ENCODE peak calls at places on chromosomes 7 and 10, in nine cellular contexts. H is GDM1; S is activated CD4-positive, CD25-positive, alpha-beta regulatory T cell treated with anti-CD3 and anti-CD28 coated beads, Interleukin-2, amount 50 U/mL, for 72 hours; L is GM10248; U is NCI-H774; V is HS-5; O is lower lobe of right lung; X is DMS 273 treated with DMSO at 0.1 percent for 48 hours; T is iris pigment epithelial cell. M is an unnamed sample.

GRCh38 chr10:129642427-129642826 is 175.4 kb downstream of the MGMT start:
- DNase-seq in S (no peak), H (no peak), T (no peak), U (no peak), X (no peak), L (no peak), O (no peak), V (peak; percentile 15), M (no peak)

GRCh38 chr7:126856691-126857291 is 395.9 kb downstream of the GRM8 start:
- DNase-seq in S (no peak), T (peak; percentile 9), L (peak; percentile 32), U (no peak), O (no peak), V (no peak), H (no peak), X (no peak), M (no peak)

GRCh38 chr7:55400191-55400590 is 35.1 kb downstream of the LANCL2 start:
- DNase-seq in S (no peak), H (no peak), X (no peak), V (no peak), L (no peak), O (no peak), T (peak; percentile 45), U (no peak), M (peak; percentile 29)

GRCh38 chr10:31353574-31353973 is 34.6 kb downstream of the ZEB1 start:
- DNase-seq in U (no peak), T (peak; percentile 68), O (no peak), S (no peak), X (no peak), H (no peak), V (peak; percentile 22), L (peak; percentile 35), M (peak; percentile 49)

GRCh38 chr10:122021828-122022227 is 32.9 kb downstream of the TACC2 start:
- DNase-seq in H (no peak), T (no peak), X (no peak), S (no peak), V (no peak), L (no peak), O (no peak), U (no peak), M (no peak)

GRCh38 chr10:118002581-118002980 is 44.2 kb downstream of the RAB11FIP2 start:
- DNase-seq in T (peak; percentile 58), S (no peak), X (no peak), V (peak; percentile 38), U (no peak), L (no peak), H (no peak), O (no peak), M (peak; percentile 19)

GRCh38 chr7:110922906-110923305 is 168.0 kb upstream of the LRRN3 start:
- DNase-seq in L (no peak), T (peak; percentile 89), S (no peak), H (no peak), O (no peak), U (no peak), V (no peak), X (no peak), M (peak; percentile 80)

GRCh38 chr7:27068316-27068715 is 27.5 kb downstream of the HOXA1 start:
- DNase-seq in U (no peak), T (no peak), H (no peak), O (no peak), X (no peak), S (no peak), V (no peak), L (no peak), M (no peak)

GRCh38 chr7:29976673-29977072 is 12.9 kb downstream of the SCRN1 start:
- DNase-seq in U (no peak), S (no peak), X (no peak), H (no peak), T (peak; percentile 23), L (no peak), V (no peak), O (no peak), M (peak; percentile 59)

GRCh38 chr7:91165846-91166230 is 98.4 kb upstream of the FZD1 start:
- DNase-seq in H (no peak), X (no peak), L (no peak), T (peak; percentile 36), O (no peak), S (no peak), U (no peak), V (no peak), M (peak; percentile 26)

M was measured in fibroblast of lung.